ENCODE peak calls at places on chromosomes 7 and 10, in eight cellular contexts. D is stimulated activated CD4-positive, alpha-beta T cell treated with anti-CD3 and anti-CD28 coated beads, Interleukin-1b, Interleukin-23, amount 100 ng/mL, for 24 hours; V is NCI-H1092; B is foreskin fibroblast; F is endothelial cell of umbilical vein; Q is RWPE1; U is stimulated activated CD8-positive, alpha-beta memory T cell treated with anti-CD3 and anti-CD28 coated beads, Interleukin-12 subunit alpha, Interleukin-12 subunit beta, amount 100 ng/mL, for 4 hours; P is HT1080. I is an unnamed sample.

GRCh38 chr10:42551582-42552187 is 86.7 kb downstream of the ZNF33B start:
- DNase-seq in Q (no peak), P (no peak), D (no peak), F (no peak), U (no peak), V (no peak), B (peak), I (no peak)

GRCh38 chr7:44052771-44053365 is 8.4 kb downstream of the DBNL start:
- DNase-seq in U (no peak), F (no peak), D (no peak), B (no peak), P (no peak), Q (no peak), V (no peak), I (no peak)

GRCh38 chr7:120055300-120055699 is 217.7 kb upstream of the KCND2 start:
- DNase-seq in U (no peak), D (no peak), B (peak), P (peak), V (no peak), F (no peak), Q (peak), I (peak)

GRCh38 chr7:25860882-25861228 is 291.1 kb upstream of the NFE2L3 start:
- DNase-seq in V (peak), D (no peak), U (no peak), F (no peak), P (no peak), B (no peak), Q (no peak), I (no peak)

GRCh38 chr10:122476034-122476695 is 14.8 kb downstream of the HTRA1 start:
- DNase-seq in P (no peak), Q (peak), F (no peak), D (no peak), U (no peak), B (no peak), V (no peak), I (peak)

GRCh38 chr7:85021090-85021704 is 165.7 kb downstream of the SEMA3D start:
- DNase-seq in B (no peak), F (peak), D (no peak), P (no peak), U (no peak), Q (no peak), V (peak), I (peak)

GRCh38 chr10:71848325-71849277 is 2.5 kb downstream of the PSAP start:
- DNase-seq in U (no peak), F (peak), V (no peak), Q (no peak), P (peak), D (no peak), B (no peak), I (no peak)

GRCh38 chr10:43939939-43940810 is 291.5 kb upstream of the ZNF32 start:
- DNase-seq in U (no peak), Q (no peak), D (no peak), B (peak), V (no peak), P (no peak), F (no peak), I (no peak)

GRCh38 chr10:120841522-120842189 is 9.5 kb upstream of the WDR11 start:
- DNase-seq in U (no peak), P (peak), V (no peak), D (no peak), B (no peak), F (peak), Q (no peak), I (no peak)

GRCh38 chr10:124849111-124849773 is 47.6 kb downstream of the ABRAXAS2 start:
- DNase-seq in P (no peak), Q (no peak), V (no peak), D (no peak), B (no peak), U (no peak), F (no peak), I (no peak)

GRCh38 chr7:101586078-101586941 is 42.8 kb downstream of the MYL10 start:
- DNase-seq in F (no peak), V (no peak), Q (no peak), P (no peak), U (no peak), B (no peak), D (no peak), I (no peak)

GRCh38 chr7:20340839-20341238 is 10.1 kb downstream of the ITGB8 start:
- DNase-seq in U (no peak), P (peak), V (no peak), F (no peak), D (no peak), B (no peak), Q (peak), I (peak)

GRCh38 chr7:19175241-19175640 is 30.0 kb upstream of the FERD3L start:
- DNase-seq in Q (no peak), D (no peak), B (no peak), V (no peak), U (no peak), F (no peak), P (no peak), I (no peak)

GRCh38 chr10:121104476-121105111 is 253.4 kb downstream of the WDR11 start:
- DNase-seq in V (no peak), U (no peak), B (no peak), Q (no peak), D (no peak), F (no peak), P (no peak), I (peak)

GRCh38 chr7:127584648-127585043 is 750 bp downstream of the GCC1 start:
- DNase-seq in D (no peak), U (no peak), Q (no peak), F (no peak), P (no peak), V (no peak), B (no peak), I (no peak)

GRCh38 chr10:103396067-103396788 is at the start of the genes ATP5MK and PDCD11:
- DNase-seq in V (peak), P (peak), F (peak), Q (peak), U (peak), D (peak), B (peak), I (peak)

GRCh38 chr7:112449353-112449752 is 907 bp upstream of the IFRD1 start:
- DNase-seq in D (peak), P (peak), B (peak), F (peak), Q (peak), U (peak), V (no peak), I (peak)

GRCh38 chr7:48875300-48875916 is 48.9 kb upstream of the CDC14C start:
- DNase-seq in P (peak), V (peak), U (no peak), B (no peak), Q (peak), D (no peak), F (no peak), I (peak)

GRCh38 chr7:139095194-139095659 is 14.3 kb downstream of the ZC3HAV1 start:
- DNase-seq in F (no peak), B (no peak), V (no peak), U (peak), D (no peak), Q (no peak), P (no peak), I (no peak)

GRCh38 chr10:30832727-30833624 is 198.7 kb downstream of the ZNF438 start:
- DNase-seq in F (no peak), V (no peak), D (no peak), B (no peak), U (no peak), P (no peak), Q (no peak), I (no peak)

GRCh38 chr7:79882916-79883315 is 251.7 kb upstream of the GNAI1 start:
- DNase-seq in P (no peak), F (no peak), Q (no peak), B (no peak), V (no peak), D (no peak), U (no peak), I (no peak)

GRCh38 chr7:115034515-115034914 is 112.6 kb downstream of the MDFIC start:
- DNase-seq in V (no peak), F (no peak), D (no peak), B (no peak), P (no peak), Q (no peak), U (no peak), I (no peak)

GRCh38 chr7:153886506-153887391 is 165.4 kb upstream of the DPP6 start:
- DNase-seq in P (no peak), F (no peak), V (peak), B (no peak), U (no peak), D (no peak), Q (no peak), I (no peak)

GRCh38 chr7:5586279-5586962 is 162.8 kb upstream of the TNRC18 start:
- DNase-seq in U (no peak), Q (no peak), D (no peak), B (no peak), P (no peak), V (peak), F (no peak), I (peak)

GRCh38 chr7:2955177-2955768 is 88.4 kb downstream of the CARD11 start:
- DNase-seq in Q (no peak), P (no peak), F (no peak), D (no peak), U (no peak), V (no peak), B (no peak), I (no peak)

GRCh38 chr10:97689637-97690036 is 2.6 kb upstream of the AVPI1 start:
- DNase-seq in B (peak), D (no peak), F (no peak), Q (peak), V (no peak), U (no peak), P (peak), I (peak)

GRCh38 chr10:22415072-22415471 is 69.8 kb downstream of the SPAG6 start:
- DNase-seq in P (no peak), B (no peak), F (no peak), V (no peak), U (no peak), Q (no peak), D (no peak), I (no peak)

GRCh38 chr7:55545496-55545895 is 26.8 kb downstream of the VOPP1 start:
- DNase-seq in B (peak), F (no peak), U (no peak), Q (peak), D (no peak), P (peak), V (no peak), I (peak)

GRCh38 chr10:79346388-79347225 is 662 bp upstream of the PPIF start:
- DNase-seq in V (no peak), F (no peak), D (no peak), Q (no peak), P (no peak), U (no peak), B (no peak), I (no peak)